ENCODE peak calls at places on chromosomes 1 and 21, in four cellular contexts. B, W, K and J are unnamed samples.

GRCh38 chr21:18026359-18026758 is 207.2 kb upstream of the C21orf91 start:
- DNase-seq in W (no peak), K (no peak), B (no peak), J (no peak)

GRCh38 chr1:158078569-158079080 is 85.2 kb downstream of the KIRREL1 start:
- DNase-seq in W (no peak), B (no peak), K (no peak), J (no peak)

GRCh38 chr1:197444754-197445153 is 176.7 kb downstream of the CRB1 start:
- DNase-seq in K (peak), W (no peak), B (no peak), J (no peak)

GRCh38 chr1:242004751-242005495 is 6.0 kb upstream of the MAP1LC3C start:
- DNase-seq in W (no peak), B (no peak), K (no peak), J (no peak)

GRCh38 chr21:36207577-36208320 is 51.1 kb downstream of the DOP1B start:
- DNase-seq in W (no peak), B (no peak), K (peak), J (no peak)

GRCh38 chr1:116956378-116956777 is 45.2 kb upstream of the CD101 start:
- DNase-seq in K (no peak), W (no peak), B (no peak), J (no peak)

GRCh38 chr21:42409366-42409765 is 5.7 kb downstream of the UBASH3A start:
- DNase-seq in W (no peak), K (no peak), B (no peak), J (no peak)

GRCh38 chr1:179883739-179884138 is 1.7 kb downstream of the TOR1AIP1 start:
- DNase-seq in K (peak), W (no peak), B (no peak), J (no peak)

GRCh38 chr1:43366179-43366578 is 1.6 kb downstream of the ELOVL1 start:
- DNase-seq in W (no peak), K (no peak), B (no peak), J (no peak)

GRCh38 chr1:93614550-93615200 is 67.0 kb downstream of the BCAR3 start:
- DNase-seq in W (no peak), B (no peak), K (peak), J (no peak)

GRCh38 chr1:225525377-225525776 is 97.5 kb upstream of the LBR start:
- DNase-seq in K (no peak), W (no peak), B (no peak), J (no peak)

GRCh38 chr1:205321109-205321958 is at the start of gene NUAK2:
- DNase-seq in W (peak), K (peak), B (peak), J (peak)

GRCh38 chr1:204377800-204378608 is 18.3 kb upstream of the PLEKHA6 start:
- DNase-seq in W (peak), B (no peak), K (peak), J (no peak)

GRCh38 chr1:78649628-78650027 is at the start of gene IFI44:
- DNase-seq in W (peak), K (peak), B (no peak), J (peak)

GRCh38 chr1:22665752-22666151 is 12.7 kb downstream of the C1QB start:
- DNase-seq in K (peak), B (no peak), W (peak), J (peak)

GRCh38 chr1:90579212-90579802 is 137.8 kb downstream of the BARHL2 start:
- DNase-seq in K (peak), W (peak), B (no peak), J (peak)

GRCh38 chr1:18999287-18999852 is 42.9 kb upstream of the IFFO2 start:
- DNase-seq in K (peak), B (no peak), W (no peak), J (no peak)

GRCh38 chr1:241213147-241213546 is 143.9 kb downstream of the RGS7 start:
- DNase-seq in B (no peak), K (peak), W (no peak), J (no peak)

GRCh38 chr1:2271841-2272655 is 43.9 kb downstream of the SKI start:
- DNase-seq in W (no peak), B (no peak), K (peak), J (no peak)

GRCh38 chr1:22176258-22176657 is 33.4 kb upstream of the WNT4 start:
- DNase-seq in K (no peak), W (no peak), B (no peak), J (no peak)

GRCh38 chr1:98939471-98939870 is 65.2 kb downstream of the PLPPR5 start:
- DNase-seq in K (no peak), W (no peak), B (no peak), J (no peak)

GRCh38 chr1:232334811-232335210 is 295.1 kb downstream of the SIPA1L2 start:
- DNase-seq in W (no peak), B (no peak), K (no peak), J (no peak)

GRCh38 chr1:64540265-64540791 is 70.4 kb downstream of the CACHD1 start:
- DNase-seq in K (peak), W (no peak), B (no peak), J (no peak)

GRCh38 chr1:230140221-230141001 is 73.4 kb downstream of the GALNT2 start:
- DNase-seq in W (no peak), K (peak), B (no peak), J (no peak)

GRCh38 chr1:17502326-17502778 is 37.1 kb upstream of the ARHGEF10L start:
- DNase-seq in K (peak), W (peak), B (no peak), J (peak)

GRCh38 chr1:237084399-237085077 is 42.6 kb downstream of the RYR2 start:
- DNase-seq in W (no peak), K (no peak), B (no peak), J (no peak)

GRCh38 chr1:152965853-152966252 is 4.6 kb upstream of the SPRR4 start:
- DNase-seq in B (no peak), K (no peak), W (no peak), J (no peak)

GRCh38 chr1:225426395-225427248 is 1.2 kb downstream of the LBR start:
- DNase-seq in B (no peak), W (peak), K (peak), J (no peak)

GRCh38 chr1:150213170-150214098 is 22.5 kb downstream of the ANP32E start:
- DNase-seq in W (peak), B (peak), K (peak), J (peak)

GRCh38 chr21:16579538-16579937 is 849.8 kb downstream of the USP25 start:
- DNase-seq in K (peak), W (no peak), B (no peak), J (peak)

GRCh38 chr1:46615735-46616134 is 876 bp downstream of the MOB3C start:
- DNase-seq in K (peak), W (peak), B (no peak), J (no peak)

GRCh38 chr1:99749948-99750347 is 16.5 kb downstream of the FRRS1 start:
- DNase-seq in W (no peak), K (no peak), B (no peak), J (no peak)

GRCh38 chr1:215119719-215120118 is 37.2 kb downstream of the KCNK2 start:
- DNase-seq in B (no peak), K (peak), W (no peak), J (no peak)

GRCh38 chr1:210213335-210213734 is 19.3 kb upstream of the SERTAD4 start:
- DNase-seq in W (no peak), K (no peak), B (no peak), J (peak)

GRCh38 chr1:94281361-94282142 is 44.2 kb upstream of the ARHGAP29 start:
- DNase-seq in B (no peak), K (no peak), W (peak), J (no peak)

GRCh38 chr1:174815036-174815435 is 184.7 kb upstream of the CACYBP start:
- DNase-seq in W (no peak), K (peak), B (no peak), J (no peak)

GRCh38 chr1:201756411-201756810 is 72.5 kb upstream of the IPO9 start:
- DNase-seq in W (no peak), K (peak), B (no peak), J (no peak)

GRCh38 chr1:153361129-153362109 is 3.8 kb downstream of the S100A9 start:
- DNase-seq in W (no peak), K (no peak), B (no peak), J (no peak)